ENCODE peak calls at places on chromosomes 16 and 17, in six cellular contexts. N, X, P, U, V and G are unnamed samples.

GRCh38 chr16:28218109-28218508 is 6.3 kb upstream of the XPO6 start:
- DNase-seq in V (peak; percentile 72), U (peak; percentile 60), N (no peak), X (peak; percentile 48), P (no peak), G (peak; percentile 60)

GRCh38 chr17:17507465-17508011 is 11.3 kb upstream of the RASD1 start:
- DNase-seq in X (no peak), N (no peak), U (no peak), V (no peak), P (no peak), G (no peak)

GRCh38 chr17:61426482-61427304 is 25.5 kb upstream of the TBX4 start:
- DNase-seq in N (no peak), P (no peak), V (peak; percentile 59), X (no peak), U (no peak), G (no peak)

GRCh38 chr16:85613609-85614337 is 651 bp downstream of the GSE1 start:
- DNase-seq in P (peak; percentile 81), V (no peak), N (peak; percentile 41), U (no peak), X (no peak), G (no peak)

GRCh38 chr16:2486645-2487516 is 12.0 kb downstream of the TBC1D24 start:
- DNase-seq in X (peak; percentile 57), P (peak; percentile 54), N (no peak), U (peak; percentile 62), V (no peak), G (peak; percentile 85)

GRCh38 chr17:78645421-78646295 is 68.5 kb upstream of the DNAH17 start:
- DNase-seq in N (no peak), X (no peak), U (peak; percentile 29), P (peak; percentile 78), V (no peak), G (peak; percentile 51)

GRCh38 chr17:37107406-37108083 is 158.8 kb downstream of the AATF start:
- DNase-seq in U (no peak), V (peak; percentile 40), P (no peak), N (no peak), X (no peak), G (no peak)

GRCh38 chr16:11655655-11656054 is 12.6 kb upstream of the SNN start:
- DNase-seq in U (no peak), X (no peak), V (no peak), N (no peak), P (no peak), G (no peak)

GRCh38 chr17:56142325-56142724 is 10.9 kb upstream of the ANKFN1 start:
- DNase-seq in X (no peak), V (peak; percentile 98), P (peak; percentile 32), U (no peak), N (no peak), G (no peak)

GRCh38 chr16:77767211-77767610 is 21.2 kb upstream of the VAT1L start:
- DNase-seq in V (no peak), P (no peak), N (no peak), X (no peak), U (no peak), G (no peak)

GRCh38 chr17:59310263-59310920 is 21.1 kb upstream of the YPEL2 start:
- DNase-seq in N (no peak), V (no peak), P (no peak), X (no peak), U (no peak), G (no peak)

GRCh38 chr17:78687125-78687524 is 94.9 kb downstream of the CYTH1 start:
- DNase-seq in V (no peak), U (no peak), N (no peak), X (no peak), P (no peak), G (no peak)

GRCh38 chr17:81930142-81931125 is 2.9 kb upstream of the MAFG start:
- DNase-seq in N (no peak), V (no peak), X (no peak), P (no peak), U (no peak), G (no peak)

GRCh38 chr16:24562811-24563210 is 23.4 kb downstream of the RBBP6 start:
- DNase-seq in P (no peak), N (no peak), U (no peak), X (no peak), V (no peak), G (no peak)

GRCh38 chr17:31535581-31535981 is 144.1 kb downstream of the RAB11FIP4 start:
- DNase-seq in P (no peak), X (no peak), U (peak; percentile 29), V (no peak), N (no peak), G (peak; percentile 37)

GRCh38 chr17:56325561-56325960 is 172.3 kb downstream of the ANKFN1 start:
- DNase-seq in P (no peak), V (no peak), U (no peak), N (no peak), X (no peak), G (no peak)

GRCh38 chr16:14015948-14016347 is 55.2 kb upstream of the MRTFB start:
- DNase-seq in N (no peak), U (no peak), X (no peak), P (peak; percentile 71), V (peak; percentile 89), G (no peak)